ENCODE peak calls at places on chromosomes 13 and 19, in eight cellular contexts. Q, U, Y, L, M, P, N and V are unnamed samples.
A peak's percentile ranks its signal among the peaks of the same experiment; 100 is the strongest.

GRCh38 chr13:98846521-98846920 is 94.0 kb upstream of the SLC15A1 start:
- DNase-seq in Q (no peak), U (no peak), Y (no peak), L (no peak), M (no peak), P (no peak), N (no peak), V (no peak)

GRCh38 chr13:98217597-98217996 is 40.5 kb upstream of the RNF113B start:
- DNase-seq in Q (no peak), U (no peak), Y (no peak), L (no peak), M (no peak), P (no peak), N (no peak), V (no peak)

GRCh38 chr13:22000191-22000590 is 329.3 kb downstream of the FGF9 start:
- DNase-seq in Q (no peak), U (no peak), Y (no peak), L (no peak), M (no peak), P (no peak), N (no peak), V (no peak)

GRCh38 chr19:15464394-15465385 is at the start of gene RASAL3:
- DNase-seq in Q (no peak), U (no peak), Y (no peak), L (no peak), M (no peak), P (no peak), N (no peak), V (no peak)

GRCh38 chr19:46306501-46306900 is 9.7 kb downstream of the HIF3A start:
- DNase-seq in Q (no peak), U (no peak), Y (no peak), L (no peak), M (no peak), P (no peak), N (no peak), V (no peak)

GRCh38 chr19:12782174-12782423 is 6.7 kb upstream of the HOOK2 start:
- DNase-seq in Q (no peak), U (no peak), Y (no peak), L (no peak), M (no peak), P (no peak), N (no peak), V (no peak)

GRCh38 chr19:16591803-16592556 is 19.8 kb upstream of the SLC35E1 start:
- DNase-seq in Q (no peak), U (no peak), Y (no peak), L (no peak), M (no peak), P (no peak), N (peak; percentile 58), V (no peak)

GRCh38 chr19:10501971-10502523 is 1.1 kb downstream of the KEAP1 start:
- DNase-seq in Q (no peak), U (peak; percentile 26), Y (no peak), L (peak; percentile 74), M (no peak), P (peak; percentile 82), N (peak; percentile 69), V (no peak)

GRCh38 chr19:19142347-19142746 is 4.1 kb upstream of the TMEM161A start:
- DNase-seq in Q (no peak), U (no peak), Y (no peak), L (no peak), M (no peak), P (no peak), N (no peak), V (no peak)

GRCh38 chr13:79867248-79867647 is 386.3 kb downstream of the NDFIP2 start:
- DNase-seq in Q (no peak), U (peak; percentile 53), Y (no peak), L (no peak), M (no peak), P (no peak), N (no peak), V (no peak)

GRCh38 chr19:50318438-50318837 is 10.7 kb downstream of the KCNC3 start:
- DNase-seq in Q (no peak), U (no peak), Y (no peak), L (no peak), M (no peak), P (no peak), N (no peak), V (no peak)

GRCh38 chr13:99980201-99981114 is 1.1 kb upstream of the ZIC2 start:
- DNase-seq in Q (peak; percentile 55), U (peak; percentile 92), Y (peak; percentile 51), L (peak; percentile 86), M (no peak), P (no peak), N (peak; percentile 81), V (no peak)

GRCh38 chr19:39500543-39500942 is 1.8 kb downstream of the DLL3 start:
- DNase-seq in Q (no peak), U (no peak), Y (no peak), L (no peak), M (no peak), P (no peak), N (no peak), V (no peak)

GRCh38 chr13:28527629-28528028 is 32.7 kb upstream of the FLT1 start:
- DNase-seq in Q (no peak), U (no peak), Y (no peak), L (no peak), M (no peak), P (no peak), N (no peak), V (no peak)

GRCh38 chr19:53519431-53519830 is 18.5 kb upstream of the ZNF331 start:
- DNase-seq in Q (no peak), U (peak; percentile 24), Y (no peak), L (no peak), M (no peak), P (no peak), N (no peak), V (no peak)

GRCh38 chr19:57031156-57031555 is 88.6 kb upstream of the USP29 start:
- DNase-seq in Q (no peak), U (no peak), Y (no peak), L (no peak), M (no peak), P (no peak), N (no peak), V (no peak)

GRCh38 chr13:101490400-101491015 is 38.0 kb downstream of the ITGBL1 start:
- DNase-seq in Q (peak; percentile 30), U (no peak), Y (peak; percentile 44), L (no peak), M (no peak), P (no peak), N (no peak), V (no peak)

GRCh38 chr13:35157143-35157755 is 215.2 kb downstream of the NBEA start:
- DNase-seq in Q (peak; percentile 23), U (peak; percentile 78), Y (peak; percentile 65), L (peak; percentile 51), M (no peak), P (no peak), N (peak; percentile 73), V (no peak)

GRCh38 chr19:10450853-10451609 is 30.7 kb downstream of the PDE4A start:
- DNase-seq in Q (no peak), U (no peak), Y (no peak), L (peak; percentile 71), M (no peak), P (no peak), N (peak; percentile 15), V (no peak)

DNA sequence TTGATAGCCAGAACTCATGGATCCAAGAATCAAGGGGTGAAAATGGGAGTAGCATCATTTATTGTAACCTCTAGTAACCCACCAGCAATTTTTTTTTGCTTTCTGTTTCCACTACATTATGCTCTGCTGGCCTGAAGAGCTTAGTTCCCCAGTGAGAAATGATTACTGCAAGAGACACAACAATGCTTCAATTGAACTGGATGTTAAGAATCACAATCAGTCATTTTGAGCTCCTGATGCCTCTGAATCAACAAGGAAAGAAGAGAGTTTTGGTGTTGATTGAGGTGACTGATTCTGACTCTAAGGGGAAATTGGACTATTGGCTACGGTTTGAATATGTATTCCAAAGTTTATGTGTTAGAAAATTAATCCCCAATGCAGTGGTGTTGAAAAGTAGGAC is 1084.4 kb downstream of the SLITRK1 start:
- DNase-seq in Q (no peak), U (no peak), Y (no peak), L (no peak), M (no peak), P (no peak), N (no peak), V (no peak)
- TF ChIP-seq CTCF in Q (no peak), U (no peak), Y (no peak), L (no peak), M (no peak), P (no peak), N (no peak), V (no peak)

GRCh38 chr19:55638864-55639359 is 1.9 kb upstream of the ZNF580 start:
- DNase-seq in Q (peak; percentile 24), U (peak; percentile 49), Y (peak; percentile 57), L (peak; percentile 78), M (no peak), P (peak; percentile 73), N (peak; percentile 46), V (no peak)
- TF ChIP-seq CTCF in Q (peak; percentile 73), U (peak; percentile 67), Y (peak; percentile 48), L (peak; percentile 80), M (peak; percentile 55), P (no peak), N (peak; percentile 25), V (peak; percentile 55)

GRCh38 chr13:33691980-33692379 is 126.0 kb upstream of the RFC3 start:
- DNase-seq in Q (no peak), U (no peak), Y (no peak), L (no peak), M (no peak), P (no peak), N (no peak), V (no peak)

GRCh38 chr13:33696530-33696929 is 121.4 kb upstream of the RFC3 start:
- DNase-seq in Q (no peak), U (no peak), Y (no peak), L (no peak), M (no peak), P (no peak), N (no peak), V (no peak)

GRCh38 chr13:33690321-33690720 is 127.6 kb upstream of the RFC3 start:
- DNase-seq in Q (no peak), U (no peak), Y (no peak), L (no peak), M (no peak), P (no peak), N (no peak), V (no peak)

GRCh38 chr13:33694546-33694945 is 123.4 kb upstream of the RFC3 start:
- DNase-seq in Q (no peak), U (no peak), Y (no peak), L (no peak), M (no peak), P (no peak), N (no peak), V (no peak)

DNA sequence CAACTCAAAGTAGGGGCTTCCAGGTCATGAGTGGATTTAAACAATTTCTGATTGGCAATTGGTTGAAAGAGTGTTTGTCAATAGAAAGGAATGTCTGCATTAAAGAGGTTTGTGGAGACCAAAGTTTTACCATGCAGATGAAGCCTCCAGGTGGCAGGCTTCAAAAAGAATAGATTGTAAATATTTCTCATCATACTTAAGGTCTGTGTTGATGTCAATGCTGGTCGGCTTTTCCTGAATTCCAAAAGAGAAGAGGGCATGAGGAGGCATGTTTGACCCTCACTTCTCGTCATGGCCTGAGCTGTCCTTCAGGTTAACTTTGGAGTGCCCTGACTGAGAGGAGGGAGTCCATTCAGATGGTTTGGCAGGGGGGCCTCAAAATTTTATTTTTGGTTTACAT is 125.4 kb upstream of the RFC3 start:
- DNase-seq in Q (no peak), U (no peak), Y (no peak), L (no peak), M (no peak), P (no peak), N (no peak), V (no peak)
- TF ChIP-seq CTCF in Q (peak; percentile 15), U (no peak), Y (no peak), L (no peak), M (no peak), P (no peak), N (no peak), V (no peak)

GRCh38 chr13:43787998-43788397 is 1.2 kb upstream of the ENOX1 start:
- DNase-seq in Q (peak; percentile 54), U (peak; percentile 78), Y (peak; percentile 75), L (peak; percentile 67), M (no peak), P (no peak), N (peak; percentile 52), V (no peak)
- TF ChIP-seq CTCF in Q (peak; percentile 79), U (peak; percentile 75), Y (peak; percentile 69), L (peak; percentile 83), M (peak; percentile 45), P (no peak), N (peak; percentile 33), V (peak; percentile 56)